ENCODE peak calls at places on chromosomes 3 and 15, in nine cellular contexts. K, X, U, A, F, Q, S, O and I are unnamed samples. For H4K20me1, the result is how much of the 10 kb centered on the place peaks cover.

GRCh38 chr15:40582726-40583246 is 11.3 kb upstream of the KNL1 start:
- DNase-seq in K (peak), X (peak), U (peak), A (peak), F (no peak), Q (peak), S (peak), O (no peak), I (no peak)

GRCh38 chr3:160127308-160127707 is 97.9 kb upstream of the C3orf80 start:
- DNase-seq in K (no peak), X (no peak), U (no peak), A (no peak), F (no peak), Q (no peak), S (peak), O (no peak), I (no peak)

GRCh38 chr15:27328616-27329015 is 357.6 kb downstream of the GABRG3 start:
- DNase-seq in K (no peak), X (no peak), U (no peak), A (no peak), F (no peak), Q (no peak), S (no peak), O (no peak), I (no peak)

GRCh38 chr3:44235604-44236484 is 5.8 kb upstream of the TOPAZ1 start:
- DNase-seq in K (peak), X (peak), U (peak), A (peak), F (peak), Q (peak), S (peak), O (peak), I (peak)

GRCh38 chr15:32132850-32133249 is 102.5 kb downstream of the CHRNA7 start:
- DNase-seq in K (no peak), X (no peak), U (no peak), A (no peak), F (no peak), Q (no peak), S (no peak), O (no peak), I (no peak)

GRCh38 chr3:31522152-31522551 is 10.6 kb upstream of the STT3B start:
- DNase-seq in K (no peak), X (no peak), U (no peak), A (no peak), F (no peak), Q (no peak), S (no peak), O (no peak), I (peak)

GRCh38 chr3:185874119-185874518 is 49.3 kb upstream of the IGF2BP2 start:
- DNase-seq in K (no peak), X (peak), U (peak), A (no peak), F (no peak), Q (no peak), S (no peak), O (no peak), I (no peak)

GRCh38 chr3:126287536-126288181 is 69.5 kb downstream of the KLF15 start:
- DNase-seq in K (peak), X (peak), U (peak), A (peak), F (peak), Q (peak), S (no peak), O (peak), I (no peak)

GRCh38 chr3:30305021-30305420 is 301.4 kb upstream of the TGFBR2 start:
- DNase-seq in K (no peak), X (no peak), U (no peak), A (no peak), F (no peak), Q (no peak), S (no peak), O (no peak), I (no peak)

GRCh38 chr3:136990826-136991225 is 33.0 kb downstream of the IL20RB start:
- DNase-seq in K (no peak), X (no peak), U (no peak), A (no peak), F (no peak), Q (no peak), S (no peak), O (no peak), I (no peak)

GRCh38 chr3:94593531-94594150 is 530.8 kb downstream of the NSUN3 start:
- DNase-seq in K (no peak), X (no peak), U (no peak), A (no peak), F (no peak), Q (no peak), S (no peak), O (no peak), I (no peak)

GRCh38 chr3:54596087-54596486 is 331.8 kb downstream of the LRTM1 start:
- DNase-seq in K (no peak), X (no peak), U (no peak), A (no peak), F (no peak), Q (no peak), S (no peak), O (no peak), I (no peak)

GRCh38 chr3:123094492-123094891 is 27.7 kb downstream of the PDIA5 start:
- DNase-seq in K (no peak), X (no peak), U (no peak), A (no peak), F (no peak), Q (no peak), S (no peak), O (no peak), I (no peak)

GRCh38 chr3:161559177-161559998 is 62.8 kb downstream of the OTOL1 start:
- DNase-seq in K (peak), X (no peak), U (peak), A (peak), F (peak), Q (peak), S (peak), O (no peak), I (peak)

GRCh38 chr3:168053115-168053514 is 42.6 kb downstream of the GOLIM4 start:
- DNase-seq in K (no peak), X (no peak), U (no peak), A (peak), F (no peak), Q (no peak), S (peak), O (no peak), I (no peak)

GRCh38 chr3:46070458-46071136 is 43.3 kb upstream of the XCR1 start:
- DNase-seq in K (no peak), X (no peak), U (no peak), A (no peak), F (no peak), Q (no peak), S (no peak), O (no peak), I (no peak)

GRCh38 chr15:23860290-23860751 is 173.2 kb upstream of the NDN start:
- DNase-seq in K (no peak), X (peak), U (peak), A (no peak), F (no peak), Q (no peak), S (no peak), O (no peak), I (no peak)

GRCh38 chr3:29284578-29284977 is 3.7 kb downstream of the RBMS3 start:
- DNase-seq in K (no peak), X (no peak), U (no peak), A (peak), F (peak), Q (peak), S (no peak), O (no peak), I (no peak)
- H3K27ac ChIP-seq in K (no peak), X (no peak), U (peak), A (peak), F (no peak), Q (peak), S (no peak), O (peak), I (no peak)

GRCh38 chr3:129286081-129286480 is 7.4 kb downstream of the HMCES start:
- DNase-seq in K (no peak), X (no peak), U (no peak), A (no peak), F (no peak), Q (no peak), S (no peak), O (no peak), I (no peak)
- H4K20me1 ChIP-seq in K (under half), X (under half), U (under half), A (under half), F (under half), Q (under half), S (under half), O (under half), I (under half)

GRCh38 chr3:10390641-10391373 is 69.9 kb upstream of the SEC13 start:
- DNase-seq in K (no peak), X (no peak), U (no peak), A (no peak), F (no peak), Q (no peak), S (no peak), O (no peak), I (no peak)
- H3K27ac ChIP-seq in K (no peak), X (no peak), U (no peak), A (no peak), F (no peak), Q (no peak), S (no peak), O (no peak), I (no peak)

DNA sequence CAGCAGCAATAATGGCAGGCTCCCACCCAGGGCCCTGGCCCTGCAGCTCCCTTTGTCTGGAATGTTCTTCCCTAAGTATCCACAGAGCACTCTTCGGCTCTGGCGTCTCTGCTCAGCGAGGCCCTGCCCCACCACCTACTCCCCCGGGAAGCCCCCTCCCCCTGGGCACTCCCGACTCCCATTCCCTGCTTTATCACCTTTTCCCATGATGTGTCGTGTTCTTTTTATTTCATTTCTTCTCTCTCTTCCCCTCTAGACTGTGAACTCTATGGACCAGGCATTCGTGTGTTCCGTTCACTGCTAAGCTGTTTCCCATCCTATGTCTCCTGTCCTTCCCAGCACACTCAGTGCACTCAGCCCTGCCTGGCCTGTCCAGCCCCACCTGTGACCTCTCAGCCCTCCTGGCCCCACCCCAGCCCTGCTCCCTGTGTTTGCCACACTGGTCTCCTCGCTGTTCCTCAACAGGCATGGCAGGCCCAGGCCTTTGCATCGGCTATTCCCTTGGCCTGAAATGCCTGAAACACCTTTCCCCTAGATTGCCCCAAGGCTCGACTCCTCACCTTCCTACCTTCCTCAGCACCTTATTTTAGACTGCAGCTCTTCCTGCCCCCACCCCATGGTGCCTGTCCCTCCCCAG is 107.4 kb downstream of the TPRA1 start:
- DNase-seq in K (no peak), X (peak), U (no peak), A (no peak), F (no peak), Q (no peak), S (no peak), O (no peak), I (no peak)
- H4K20me1 ChIP-seq in K (under half), X (under half), U (under half), A (under half), F (under half), Q (under half), S (under half), O (under half), I (under half)

GRCh38 chr15:75044258-75044878 is 21.0 kb downstream of the PPCDC start:
- DNase-seq in K (no peak), X (no peak), U (no peak), A (no peak), F (no peak), Q (no peak), S (no peak), O (no peak), I (no peak)
- H3K27ac ChIP-seq in K (no peak), X (no peak), U (no peak), A (peak), F (peak), Q (peak), S (no peak), O (no peak), I (no peak)

DNA sequence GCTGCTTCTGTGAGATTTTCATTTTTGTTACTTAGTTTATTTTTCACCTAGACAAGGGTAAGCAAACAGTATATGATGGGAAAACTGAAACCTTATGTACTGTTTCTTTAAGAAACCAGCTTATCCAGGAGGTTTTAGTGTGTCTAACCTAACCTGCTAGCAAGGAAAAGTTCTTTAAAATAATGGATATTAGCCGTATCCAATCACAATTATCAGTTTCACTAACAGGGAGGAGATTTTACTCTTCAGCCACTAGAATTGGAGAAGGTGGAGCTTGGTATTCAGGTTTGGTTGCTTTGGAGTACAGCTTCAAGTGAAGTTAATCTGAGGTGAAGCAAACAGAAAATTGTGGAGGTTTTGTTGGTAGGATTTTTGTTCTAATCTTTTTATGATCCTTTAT is 12.8 kb downstream of the ZFAND6 start:
- DNase-seq in K (peak), X (no peak), U (peak), A (peak), F (peak), Q (peak), S (peak), O (peak), I (peak)
- H4K20me1 ChIP-seq in K (under half), X (under half), U (under half), A (under half), F (under half), Q (under half), S (under half), O (under half), I (under half)

DNA sequence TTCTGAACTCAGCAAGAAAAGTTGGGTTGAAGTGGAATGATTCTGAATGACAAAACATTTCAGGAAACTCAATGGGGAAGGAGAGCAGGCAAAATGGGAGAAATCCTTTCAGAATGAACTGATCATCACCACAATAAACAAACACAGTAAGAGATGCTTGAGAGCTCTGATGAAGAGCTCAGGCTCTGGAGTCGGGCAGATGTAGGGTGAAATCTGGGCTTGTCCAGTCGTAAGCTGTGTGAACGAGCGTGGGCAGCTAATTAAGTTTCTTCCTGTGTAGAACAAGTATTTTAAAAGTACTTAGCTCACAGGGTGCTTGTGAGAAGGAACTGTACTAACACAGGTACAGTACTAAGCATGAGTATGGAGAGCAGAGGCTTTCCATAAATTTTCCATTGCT is 406.2 kb downstream of the FOXP1 start:
- DNase-seq in K (no peak), X (no peak), U (no peak), A (no peak), F (no peak), Q (no peak), S (no peak), O (no peak), I (no peak)
- H3K27ac ChIP-seq in K (no peak), X (peak), U (peak), A (no peak), F (no peak), Q (no peak), S (no peak), O (no peak), I (no peak)

GRCh38 chr15:98878862-98879261 is 128.7 kb downstream of the PGPEP1L start:
- DNase-seq in K (no peak), X (no peak), U (no peak), A (no peak), F (no peak), Q (no peak), S (no peak), O (no peak), I (no peak)
- H4K20me1 ChIP-seq in K (under half), X (under half), U (under half), A (under half), F (under half), Q (under half), S (under half), O (under half), I (under half)

DNA sequence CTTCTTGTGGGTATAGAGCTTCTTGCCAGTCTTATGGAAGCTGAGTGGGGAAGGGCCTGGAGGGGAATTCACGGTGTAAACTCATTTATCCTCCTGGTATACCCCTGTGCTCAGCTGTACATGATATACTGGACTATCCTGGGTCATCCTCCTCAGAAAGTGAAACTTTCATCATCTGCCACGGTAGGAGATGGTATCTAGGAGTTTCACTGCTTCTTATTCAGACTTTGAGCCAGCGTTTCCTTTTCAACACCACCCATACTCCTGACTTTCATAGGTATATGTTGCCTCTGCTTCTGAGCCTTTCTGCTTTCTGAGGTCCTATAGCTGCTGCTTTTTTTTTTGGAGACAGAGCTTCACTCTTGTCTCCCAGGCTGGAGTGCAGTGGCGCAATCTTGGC is 15.6 kb downstream of the SENP5 start:
- DNase-seq in K (no peak), X (no peak), U (no peak), A (no peak), F (no peak), Q (no peak), S (no peak), O (no peak), I (no peak)
- H3K27ac ChIP-seq in K (no peak), X (no peak), U (no peak), A (no peak), F (no peak), Q (no peak), S (no peak), O (no peak), I (no peak)

GRCh38 chr3:47799733-47800132 is 3.2 kb upstream of the DHX30 start:
- DNase-seq in K (no peak), X (peak), U (peak), A (peak), F (no peak), Q (no peak), S (peak), O (no peak), I (no peak)
- H4K20me1 ChIP-seq in K (under half), X (under half), U (under half), A (under half), F (under half), Q (under half), S (under half), O (under half), I (under half)